ENCODE peak calls at places on chromosomes 5 and 9, in eight cellular contexts. Q, E, U, B, W, D, N and J are unnamed samples.

GRCh38 chr9:136726631-136727191 is 14.3 kb downstream of the DIPK1B start:
- DNase-seq in E (no peak), N (no peak), W (peak), D (no peak), Q (no peak), U (no peak), B (no peak), J (no peak)

GRCh38 chr9:129412814-129413536 is 207.9 kb downstream of the C9orf50 start:
- DNase-seq in E (peak), B (peak), D (peak), N (no peak), Q (peak), U (peak), W (peak), J (peak)

GRCh38 chr5:170546257-170546656 is 42.4 kb downstream of the KCNIP1 start:
- DNase-seq in E (peak), B (no peak), D (peak), Q (no peak), U (no peak), N (no peak), W (no peak), J (no peak)

GRCh38 chr5:145806923-145807322 is 28.2 kb downstream of the PRELID2 start:
- DNase-seq in E (no peak), N (no peak), U (no peak), D (no peak), Q (no peak), B (no peak), W (no peak), J (no peak)

GRCh38 chr5:33936381-33937016 is at the start of gene RXFP3:
- DNase-seq in E (no peak), U (no peak), N (no peak), W (no peak), B (no peak), D (no peak), Q (no peak), J (no peak)

GRCh38 chr9:12859704-12860251 is 85.0 kb downstream of the LURAP1L start:
- DNase-seq in W (no peak), B (no peak), E (no peak), Q (no peak), N (peak), D (no peak), U (no peak), J (no peak)

GRCh38 chr5:74402553-74402952 is 238.0 kb downstream of the ENC1 start:
- DNase-seq in B (no peak), W (no peak), U (no peak), E (no peak), D (no peak), N (no peak), Q (no peak), J (no peak)

GRCh38 chr9:131036529-131037335 is 27.8 kb downstream of the LAMC3 start:
- DNase-seq in Q (no peak), U (no peak), N (no peak), W (no peak), E (no peak), D (no peak), B (no peak), J (no peak)

GRCh38 chr5:137167187-137167586 is 331.9 kb downstream of the SPOCK1 start:
- DNase-seq in W (no peak), E (no peak), U (no peak), B (no peak), D (no peak), Q (no peak), N (no peak), J (no peak)

GRCh38 chr9:110922145-110922544 is 116.1 kb downstream of the LPAR1 start:
- DNase-seq in U (no peak), D (no peak), B (no peak), Q (no peak), W (no peak), N (no peak), E (no peak), J (no peak)

GRCh38 chr5:134245101-134245604 is 19.3 kb upstream of the PPP2CA start:
- DNase-seq in D (no peak), U (peak), W (no peak), Q (no peak), B (no peak), E (no peak), N (no peak), J (peak)

GRCh38 chr9:38423939-38424843 is at the start of gene IGFBPL1:
- DNase-seq in D (peak), B (no peak), Q (no peak), U (no peak), W (no peak), E (no peak), N (no peak), J (no peak)

GRCh38 chr5:84249918-84250635 is 134.6 kb downstream of the EDIL3 start:
- DNase-seq in B (no peak), Q (no peak), E (no peak), N (no peak), U (no peak), W (no peak), D (no peak), J (no peak)

GRCh38 chr5:137320056-137321045 is 178.8 kb downstream of the SPOCK1 start:
- DNase-seq in U (no peak), W (no peak), N (peak), Q (no peak), E (peak), D (no peak), B (peak), J (no peak)

GRCh38 chr5:57292336-57292735 is 118.5 kb downstream of the GPBP1 start:
- DNase-seq in E (no peak), U (no peak), W (no peak), B (no peak), D (peak), Q (no peak), N (no peak), J (no peak)

GRCh38 chr5:38382898-38383297 is 124.5 kb downstream of the EGFLAM start:
- DNase-seq in E (peak), D (peak), W (no peak), Q (peak), B (peak), U (peak), N (peak), J (peak)

GRCh38 chr9:27407966-27408365 is 111.0 kb upstream of the EQTN start:
- DNase-seq in N (no peak), B (no peak), Q (no peak), D (no peak), W (no peak), U (no peak), E (no peak), J (no peak)

GRCh38 chr5:153463806-153464205 is 26.7 kb upstream of the GRIA1 start:
- DNase-seq in U (no peak), B (no peak), D (no peak), N (no peak), Q (no peak), W (no peak), E (no peak), J (no peak)

GRCh38 chr5:179348833-179349232 is 3.6 kb upstream of the ADAMTS2 start:
- DNase-seq in W (no peak), B (no peak), U (no peak), E (no peak), D (no peak), N (no peak), Q (no peak), J (no peak)

GRCh38 chr5:68285075-68285827 is 69.7 kb downstream of the PIK3R1 start:
- DNase-seq in E (no peak), Q (no peak), D (no peak), U (no peak), W (no peak), B (no peak), N (no peak), J (no peak)

GRCh38 chr5:36689225-36689624 is 82.8 kb downstream of the SLC1A3 start:
- DNase-seq in D (no peak), N (no peak), E (no peak), Q (no peak), U (no peak), B (no peak), W (no peak), J (no peak)

GRCh38 chr5:168136340-168136739 is 155.1 kb upstream of the WWC1 start:
- DNase-seq in B (no peak), E (peak), W (no peak), N (no peak), U (no peak), D (no peak), Q (peak), J (no peak)

GRCh38 chr9:131397100-131397790 is 3.4 kb downstream of the PRRC2B start:
- DNase-seq in D (no peak), E (peak), W (no peak), U (no peak), Q (no peak), N (no peak), B (no peak), J (no peak)

GRCh38 chr5:149495673-149496072 is 55.6 kb downstream of the CSNK1A1 start:
- DNase-seq in D (no peak), U (no peak), Q (no peak), B (no peak), E (no peak), N (no peak), W (no peak), J (no peak)
- TF ChIP-seq POLR2A in D (no peak), U (no peak), Q (no peak), B (no peak), E (no peak), N (no peak), W (no peak), J (no peak)

GRCh38 chr5:129541648-129542251 is 81.7 kb downstream of the ADAMTS19 start:
- DNase-seq in U (no peak), D (no peak), Q (no peak), N (peak), B (no peak), W (no peak), E (no peak), J (no peak)
- TF ChIP-seq CTCF in U (no peak), D (no peak), Q (no peak), N (peak), B (no peak), W (peak), E (no peak), J (no peak)

GRCh38 chr5:131384616-131385214 is 120.9 kb downstream of the CDC42SE2 start:
- DNase-seq in U (no peak), B (no peak), N (no peak), E (no peak), W (no peak), Q (no peak), D (no peak), J (no peak)
- TF ChIP-seq POLR2A in U (no peak), B (no peak), N (no peak), E (no peak), W (no peak), Q (no peak), D (no peak), J (no peak)

GRCh38 chr9:22009563-22009867 is 410 bp upstream of the CDKN2B start:
- DNase-seq in N (no peak), E (no peak), Q (no peak), U (no peak), D (no peak), B (no peak), W (no peak), J (no peak)
- TF ChIP-seq CTCF in N (no peak), E (no peak), Q (no peak), U (no peak), D (no peak), B (no peak), W (no peak), J (no peak)

GRCh38 chr9:5455181-5455580 is 4.8 kb downstream of the CD274 start:
- DNase-seq in U (no peak), Q (no peak), D (no peak), N (no peak), B (no peak), E (no peak), W (no peak), J (no peak)

GRCh38 chr9:5453673-5454072 is 3.3 kb downstream of the CD274 start:
- DNase-seq in E (no peak), N (no peak), D (no peak), W (no peak), B (no peak), Q (no peak), U (no peak), J (no peak)

GRCh38 chr9:5460157-5460556 is 9.8 kb downstream of the CD274 start:
- DNase-seq in Q (no peak), E (no peak), B (no peak), U (no peak), N (no peak), D (no peak), W (no peak), J (no peak)

DNA sequence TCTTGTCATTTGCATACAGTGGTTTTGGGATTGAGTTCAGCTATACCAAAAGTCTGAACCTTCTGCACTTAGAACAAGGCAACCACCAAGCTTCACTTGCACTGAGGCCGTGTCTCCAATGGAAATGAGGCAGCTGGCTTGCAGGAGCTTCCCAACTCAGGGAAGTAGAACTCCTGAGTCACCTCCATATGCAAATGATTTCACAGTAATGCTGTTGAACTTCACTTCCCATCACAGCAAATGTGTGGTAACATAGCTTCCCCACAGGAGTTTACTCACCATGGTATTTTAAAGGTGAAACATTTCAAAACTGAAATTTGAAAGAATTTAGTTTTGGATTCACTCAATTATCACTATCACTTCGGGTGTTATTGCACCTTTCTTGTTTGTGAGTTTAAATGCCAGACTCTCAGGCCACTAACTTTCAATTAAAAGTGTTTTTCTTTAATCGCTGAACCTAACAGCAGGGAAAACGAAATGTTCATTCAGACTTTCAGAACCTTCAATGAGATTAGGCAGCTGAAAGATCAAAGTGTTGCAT is 9.0 kb downstream of the CD274 start:
- DNase-seq in B (no peak), Q (no peak), N (no peak), W (no peak), U (no peak), D (no peak), E (peak), J (no peak)
- TF ChIP-seq POLR2A in B (no peak), Q (no peak), N (no peak), W (no peak), U (no peak), D (no peak), E (no peak), J (no peak)

GRCh38 chr5:44189255-44189654 is 200.0 kb downstream of the FGF10 start:
- DNase-seq in E (no peak), U (no peak), B (no peak), D (no peak), W (no peak), N (no peak), Q (no peak), J (no peak)
- TF ChIP-seq CTCF in E (no peak), U (no peak), B (no peak), D (no peak), W (no peak), N (no peak), Q (no peak), J (no peak)

GRCh38 chr9:35748858-35749514 is at the start of the genes GBA2 and RGP1:
- DNase-seq in N (peak), D (peak), E (peak), U (peak), B (peak), W (peak), Q (peak), J (peak)
- TF ChIP-seq POLR2A in N (no peak), D (no peak), E (no peak), U (peak), B (no peak), W (peak), Q (peak), J (peak)

DNA sequence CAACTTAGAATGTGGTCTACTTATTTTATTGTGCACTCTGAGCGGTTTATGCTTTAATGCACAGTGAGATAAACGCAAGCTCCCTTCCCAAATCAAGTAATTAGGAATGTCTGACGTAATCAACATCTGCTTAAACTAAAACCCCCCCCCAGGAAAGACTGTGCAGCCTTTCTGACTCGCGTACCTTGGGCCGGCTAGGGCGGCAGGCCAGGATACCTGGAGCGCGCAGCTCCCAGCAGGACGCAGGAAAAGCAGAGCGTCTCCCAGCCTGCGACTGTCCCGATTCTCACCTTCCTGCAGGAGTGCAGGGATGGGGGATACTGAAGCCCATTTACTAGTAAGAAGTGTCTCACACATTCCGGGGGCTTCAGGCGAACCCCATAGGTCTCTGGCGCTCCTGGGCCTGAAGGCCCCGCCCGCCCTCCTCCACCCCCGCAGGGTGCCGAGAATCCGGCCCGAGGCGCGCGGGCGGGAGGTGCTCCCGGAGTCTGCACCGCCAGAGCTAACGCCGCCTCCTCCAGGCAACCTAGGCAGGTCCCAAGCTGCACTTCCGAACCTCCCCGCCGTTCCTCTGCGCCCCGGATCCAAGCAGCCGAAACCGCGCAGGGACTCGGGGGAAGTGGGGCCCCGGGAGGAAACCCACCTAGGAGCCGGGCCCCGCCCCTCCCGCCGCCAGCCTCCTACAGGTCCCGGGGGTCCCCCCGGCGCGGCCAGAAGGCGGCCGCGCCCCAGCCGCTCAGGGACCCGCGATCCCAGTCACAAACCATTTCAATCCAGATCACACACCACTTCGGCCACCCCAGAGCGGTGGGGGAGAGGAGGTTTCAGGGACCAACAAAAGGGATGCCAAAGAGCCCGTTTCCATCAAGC is 1.4 kb downstream of the ROR2 start:
- DNase-seq in U (peak), Q (peak), N (peak), W (no peak), D (peak), E (peak), B (no peak), J (peak)
- TF ChIP-seq CTCF in U (peak), Q (peak), N (peak), W (peak), D (no peak), E (no peak), B (no peak), J (peak)